ENCODE peak calls at places on chromosome 18, in four cellular contexts. One of them, this sample, is unnamed.

GRCh38 chr18:48957616-48958015 is 6.9 kb upstream of the SMAD7 start:
- DNase-seq in fibroblast of the aortic adventitia: no peak
- DNase-seq in GM10248: no peak
- DNase-seq in B cell: no peak
- DNase-seq in this sample: no peak

GRCh38 chr18:46886893-46887292 is 30.4 kb downstream of the PIAS2 start:
- DNase-seq in fibroblast of the aortic adventitia: no peak
- DNase-seq in GM10248: no peak
- DNase-seq in B cell: no peak
- DNase-seq in this sample: no peak

GRCh38 chr18:49161627-49162026 is 210.9 kb upstream of the SMAD7 start:
- DNase-seq in fibroblast of the aortic adventitia: peak; percentile 72
- DNase-seq in GM10248: peak; percentile 41
- DNase-seq in B cell: no peak
- DNase-seq in this sample: no peak

GRCh38 chr18:54080854-54081253 is 143.6 kb downstream of the MBD2 start:
- DNase-seq in fibroblast of the aortic adventitia: no peak
- DNase-seq in GM10248: no peak
- DNase-seq in B cell: no peak
- DNase-seq in this sample: no peak

GRCh38 chr18:33495278-33495677 is 54.8 kb upstream of the CCDC178 start:
- DNase-seq in fibroblast of the aortic adventitia: peak; percentile 16
- DNase-seq in GM10248: no peak
- DNase-seq in B cell: no peak
- DNase-seq in this sample: peak; percentile 28

GRCh38 chr18:77052656-77053309 is 79.8 kb downstream of the MBP start:
- DNase-seq in fibroblast of the aortic adventitia: no peak
- DNase-seq in GM10248: no peak
- DNase-seq in B cell: peak; percentile 67
- DNase-seq in this sample: no peak

GRCh38 chr18:9612215-9612830 is 2.0 kb downstream of the PPP4R1 start:
- DNase-seq in fibroblast of the aortic adventitia: peak; percentile 63
- DNase-seq in GM10248: peak; percentile 39
- DNase-seq in B cell: peak; percentile 67
- DNase-seq in this sample: peak; percentile 56

GRCh38 chr18:27608742-27609141 is 423.6 kb upstream of the CHST9 start:
- DNase-seq in fibroblast of the aortic adventitia: no peak
- DNase-seq in GM10248: no peak
- DNase-seq in B cell: no peak
- DNase-seq in this sample: peak; percentile 16

GRCh38 chr18:6719914-6720692 is 9.4 kb upstream of the ARHGAP28 start:
- DNase-seq in fibroblast of the aortic adventitia: peak; percentile 19
- DNase-seq in GM10248: no peak
- DNase-seq in B cell: no peak
- DNase-seq in this sample: no peak

GRCh38 chr18:32301976-32302743 is 112.3 kb downstream of the MEP1B start:
- DNase-seq in fibroblast of the aortic adventitia: peak; percentile 96
- DNase-seq in GM10248: peak; percentile 24
- DNase-seq in B cell: no peak
- DNase-seq in this sample: peak; percentile 40

GRCh38 chr18:67425724-67426123 is 90.8 kb downstream of the DSEL start:
- DNase-seq in fibroblast of the aortic adventitia: peak; percentile 96
- DNase-seq in GM10248: no peak
- DNase-seq in B cell: no peak
- DNase-seq in this sample: peak; percentile 2

GRCh38 chr18:22348521-22349316 is 69.0 kb downstream of the CTAGE1 start:
- DNase-seq in fibroblast of the aortic adventitia: peak; percentile 89
- DNase-seq in GM10248: no peak
- DNase-seq in B cell: no peak
- DNase-seq in this sample: peak; percentile 85

GRCh38 chr18:12086249-12086648 is 7.4 kb upstream of the ANKRD62 start:
- DNase-seq in fibroblast of the aortic adventitia: no peak
- DNase-seq in GM10248: no peak
- DNase-seq in B cell: no peak
- DNase-seq in this sample: peak; percentile 25

GRCh38 chr18:32767400-32767799 is 5.4 kb downstream of the KLHL14 start:
- DNase-seq in fibroblast of the aortic adventitia: no peak
- DNase-seq in GM10248: no peak
- DNase-seq in B cell: no peak
- DNase-seq in this sample: no peak

GRCh38 chr18:49008156-49008555 is 57.4 kb upstream of the SMAD7 start:
- DNase-seq in fibroblast of the aortic adventitia: no peak
- DNase-seq in GM10248: no peak
- DNase-seq in B cell: no peak
- DNase-seq in this sample: no peak

GRCh38 chr18:77077836-77078456 is 54.6 kb downstream of the MBP start:
- DNase-seq in fibroblast of the aortic adventitia: no peak
- DNase-seq in GM10248: no peak
- DNase-seq in B cell: no peak
- DNase-seq in this sample: no peak

GRCh38 chr18:36633961-36634412 is 194.8 kb downstream of the TPGS2 start:
- DNase-seq in fibroblast of the aortic adventitia: no peak
- DNase-seq in GM10248: peak; percentile 21
- DNase-seq in B cell: no peak
- DNase-seq in this sample: no peak

GRCh38 chr18:47749195-47749973 is 181.1 kb downstream of the SMAD2 start:
- DNase-seq in fibroblast of the aortic adventitia: peak; percentile 61
- DNase-seq in GM10248: peak; percentile 89
- DNase-seq in B cell: peak; percentile 95
- DNase-seq in this sample: peak; percentile 89

GRCh38 chr18:46660955-46661749 is 4.1 kb upstream of the LOXHD1 start:
- DNase-seq in fibroblast of the aortic adventitia: peak; percentile 42
- DNase-seq in GM10248: no peak
- DNase-seq in B cell: no peak
- DNase-seq in this sample: peak; percentile 17

GRCh38 chr18:52716926-52717325 is 376.9 kb downstream of the DCC start:
- DNase-seq in fibroblast of the aortic adventitia: no peak
- DNase-seq in GM10248: no peak
- DNase-seq in B cell: no peak
- DNase-seq in this sample: no peak

GRCh38 chr18:9403795-9404564 is 69.4 kb downstream of the TWSG1 start:
- DNase-seq in fibroblast of the aortic adventitia: peak; percentile 48
- DNase-seq in GM10248: no peak
- DNase-seq in B cell: no peak
- DNase-seq in this sample: no peak

GRCh38 chr18:33562741-33563140 is 15.3 kb upstream of the ASXL3 start:
- DNase-seq in fibroblast of the aortic adventitia: no peak
- DNase-seq in GM10248: no peak
- DNase-seq in B cell: no peak
- DNase-seq in this sample: no peak

GRCh38 chr18:23311346-23312103 is 141.6 kb upstream of the RIOK3 start:
- DNase-seq in fibroblast of the aortic adventitia: peak; percentile 98
- DNase-seq in GM10248: no peak
- DNase-seq in B cell: no peak
- DNase-seq in this sample: no peak

GRCh38 chr18:58529714-58530354 is 99.1 kb downstream of the ALPK2 start:
- DNase-seq in fibroblast of the aortic adventitia: peak; percentile 73
- DNase-seq in GM10248: peak; percentile 63
- DNase-seq in B cell: peak; percentile 62
- DNase-seq in this sample: peak; percentile 70

GRCh38 chr18:23547806-23548205 is 38.5 kb downstream of the NPC1 start:
- DNase-seq in fibroblast of the aortic adventitia: no peak
- DNase-seq in GM10248: no peak
- DNase-seq in B cell: no peak
- DNase-seq in this sample: peak; percentile 54

GRCh38 chr18:39600894-39601293 is 2035.3 kb upstream of the CELF4 start:
- DNase-seq in fibroblast of the aortic adventitia: no peak
- DNase-seq in GM10248: no peak
- DNase-seq in B cell: no peak
- DNase-seq in this sample: no peak

GRCh38 chr18:78542204-78542603 is 437.4 kb upstream of the SALL3 start:
- DNase-seq in fibroblast of the aortic adventitia: no peak
- DNase-seq in GM10248: no peak
- DNase-seq in B cell: no peak
- DNase-seq in this sample: no peak

GRCh38 chr18:23401400-23402347 is 51.4 kb upstream of the RIOK3 start:
- DNase-seq in fibroblast of the aortic adventitia: no peak
- DNase-seq in GM10248: no peak
- DNase-seq in B cell: no peak
- DNase-seq in this sample: peak; percentile 38

GRCh38 chr18:60202702-60203101 is 169.9 kb downstream of the MC4R start:
- DNase-seq in fibroblast of the aortic adventitia: no peak
- DNase-seq in GM10248: no peak
- DNase-seq in B cell: no peak
- DNase-seq in this sample: no peak

GRCh38 chr18:48203961-48204666 is 205.1 kb downstream of the ZBTB7C start:
- DNase-seq in fibroblast of the aortic adventitia: no peak
- DNase-seq in GM10248: no peak
- DNase-seq in B cell: no peak
- DNase-seq in this sample: no peak

GRCh38 chr18:21672868-21673267 is 31.7 kb downstream of the ABHD3 start:
- DNase-seq in fibroblast of the aortic adventitia: peak; percentile 56
- DNase-seq in GM10248: no peak
- DNase-seq in B cell: no peak
- DNase-seq in this sample: peak; percentile 79

GRCh38 chr18:3040881-3041280 is 27.9 kb upstream of the LPIN2 start:
- DNase-seq in fibroblast of the aortic adventitia: no peak
- DNase-seq in GM10248: no peak
- DNase-seq in B cell: no peak
- DNase-seq in this sample: no peak

GRCh38 chr18:27713727-27714080 is 463.2 kb downstream of the CDH2 start:
- DNase-seq in fibroblast of the aortic adventitia: peak; percentile 95
- DNase-seq in GM10248: no peak
- DNase-seq in B cell: no peak
- DNase-seq in this sample: no peak

GRCh38 chr18:31205273-31205672 is 42.6 kb upstream of the DSC1 start:
- DNase-seq in fibroblast of the aortic adventitia: no peak
- DNase-seq in GM10248: no peak
- DNase-seq in B cell: no peak
- DNase-seq in this sample: no peak

GRCh38 chr18:31204833-31205232 is 42.2 kb upstream of the DSC1 start:
- DNase-seq in fibroblast of the aortic adventitia: no peak
- DNase-seq in GM10248: no peak
- DNase-seq in B cell: no peak
- DNase-seq in this sample: no peak

GRCh38 chr18:31206064-31206463 is 43.4 kb upstream of the DSC1 start:
- DNase-seq in fibroblast of the aortic adventitia: no peak
- DNase-seq in GM10248: no peak
- DNase-seq in B cell: no peak
- DNase-seq in this sample: no peak

GRCh38 chr18:31209041-31209440 is 46.4 kb upstream of the DSC1 start:
- DNase-seq in fibroblast of the aortic adventitia: no peak
- DNase-seq in GM10248: no peak
- DNase-seq in B cell: no peak
- DNase-seq in this sample: no peak

GRCh38 chr18:31206787-31207381 is 44.2 kb upstream of the DSC1 start:
- DNase-seq in fibroblast of the aortic adventitia: no peak
- DNase-seq in GM10248: peak; percentile 55
- DNase-seq in B cell: no peak
- DNase-seq in this sample: peak; percentile 92
- TF ChIP-seq CTCF in fibroblast of the aortic adventitia: no peak
- TF ChIP-seq CTCF in GM10248: no peak
- TF ChIP-seq CTCF in B cell: no peak
- TF ChIP-seq CTCF in this sample: peak; percentile 32

GRCh38 chr18:7789853-7790552 is 222.9 kb downstream of the PTPRM start:
- DNase-seq in fibroblast of the aortic adventitia: peak; percentile 63
- DNase-seq in GM10248: no peak
- DNase-seq in B cell: no peak
- DNase-seq in this sample: peak; percentile 49
- TF ChIP-seq CTCF in fibroblast of the aortic adventitia: peak; percentile 63
- TF ChIP-seq CTCF in GM10248: no peak
- TF ChIP-seq CTCF in B cell: no peak
- TF ChIP-seq CTCF in this sample: peak; percentile 63

GRCh38 chr18:1057367-1057766 is 152.7 kb downstream of the ADCYAP1 start:
- DNase-seq in fibroblast of the aortic adventitia: no peak
- DNase-seq in GM10248: no peak
- DNase-seq in B cell: no peak
- DNase-seq in this sample: no peak

GRCh38 chr18:1062592-1062991 is 157.9 kb downstream of the ADCYAP1 start:
- DNase-seq in fibroblast of the aortic adventitia: peak; percentile 21
- DNase-seq in GM10248: no peak
- DNase-seq in B cell: no peak
- DNase-seq in this sample: no peak
- TF ChIP-seq CTCF in fibroblast of the aortic adventitia: peak; percentile 21
- TF ChIP-seq CTCF in GM10248: no peak
- TF ChIP-seq CTCF in B cell: no peak
- TF ChIP-seq CTCF in this sample: no peak

DNA sequence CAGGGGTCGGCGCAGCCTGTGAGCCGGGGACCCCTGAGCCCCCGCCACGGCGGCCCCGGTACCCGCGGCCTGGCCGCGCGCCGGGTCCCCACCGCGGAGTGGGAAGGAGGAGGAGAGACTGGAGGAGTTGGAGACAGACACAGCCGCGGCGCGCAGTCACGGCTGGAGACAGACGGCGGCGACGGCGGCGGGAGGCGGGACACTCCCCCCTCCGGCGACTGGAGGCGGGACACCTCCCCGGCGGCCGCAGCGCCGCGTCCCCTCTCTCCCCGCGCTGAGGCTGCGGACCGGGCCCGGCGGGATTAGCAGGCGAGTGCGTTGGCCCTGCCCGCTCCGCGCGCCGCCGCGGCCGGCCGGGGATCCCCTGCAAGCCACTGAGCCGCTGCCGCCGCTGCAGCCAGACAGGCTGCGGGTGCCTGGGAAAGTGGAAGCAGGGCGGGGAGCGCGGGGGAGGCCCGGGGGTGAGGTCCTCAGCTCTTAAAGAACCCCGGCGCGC is 1.0 kb upstream of the LDLRAD4 start:
- DNase-seq in fibroblast of the aortic adventitia: no peak
- DNase-seq in GM10248: peak; percentile 56
- DNase-seq in B cell: peak; percentile 83
- DNase-seq in this sample: peak; percentile 43
- TF ChIP-seq CTCF in fibroblast of the aortic adventitia: no peak
- TF ChIP-seq CTCF in GM10248: no peak
- TF ChIP-seq CTCF in B cell: no peak
- TF ChIP-seq CTCF in this sample: no peak

This sample was measured in Calu3.